ENCODE peak calls at places on chromosomes 1 and 21, in eight cellular contexts. One of them, this sample, is unnamed.
A peak's percentile ranks its signal among the peaks of the same experiment; 100 is the strongest.

GRCh38 chr1:220843481-220844011 is 35.7 kb upstream of the HLX start:
- DNase-seq in heart left ventricle: peak; percentile 86
- DNase-seq in stomach: no peak
- DNase-seq in prostate gland: no peak
- DNase-seq in esophagus squamous epithelium: no peak
- DNase-seq in HepG2: no peak
- DNase-seq in upper lobe of left lung: no peak
- DNase-seq in K562: no peak
- DNase-seq in this sample: peak; percentile 9

GRCh38 chr1:202959276-202959620 is 1.1 kb upstream of the ADIPOR1 start:
- DNase-seq in heart left ventricle: no peak
- DNase-seq in stomach: no peak
- DNase-seq in prostate gland: no peak
- DNase-seq in esophagus squamous epithelium: no peak
- DNase-seq in HepG2: peak; percentile 74
- DNase-seq in upper lobe of left lung: no peak
- DNase-seq in K562: peak; percentile 27
- DNase-seq in this sample: no peak

GRCh38 chr1:39150779-39151178 is 53.7 kb upstream of the MACF1 start:
- DNase-seq in heart left ventricle: no peak
- DNase-seq in stomach: no peak
- DNase-seq in prostate gland: peak; percentile 15
- DNase-seq in esophagus squamous epithelium: no peak
- DNase-seq in HepG2: no peak
- DNase-seq in upper lobe of left lung: no peak
- DNase-seq in K562: no peak
- DNase-seq in this sample: no peak

GRCh38 chr1:115546846-115547245 is 94.9 kb upstream of the VANGL1 start:
- DNase-seq in heart left ventricle: no peak
- DNase-seq in stomach: no peak
- DNase-seq in prostate gland: no peak
- DNase-seq in esophagus squamous epithelium: no peak
- DNase-seq in HepG2: no peak
- DNase-seq in upper lobe of left lung: no peak
- DNase-seq in K562: no peak
- DNase-seq in this sample: no peak

GRCh38 chr1:181618559-181618958 is 135.2 kb downstream of the CACNA1E start:
- DNase-seq in heart left ventricle: no peak
- DNase-seq in stomach: no peak
- DNase-seq in prostate gland: no peak
- DNase-seq in esophagus squamous epithelium: no peak
- DNase-seq in HepG2: peak; percentile 5
- DNase-seq in upper lobe of left lung: no peak
- DNase-seq in K562: no peak
- DNase-seq in this sample: no peak

GRCh38 chr1:97334454-97334853 is 586.4 kb downstream of the DPYD start:
- DNase-seq in heart left ventricle: no peak
- DNase-seq in stomach: no peak
- DNase-seq in prostate gland: no peak
- DNase-seq in esophagus squamous epithelium: no peak
- DNase-seq in HepG2: no peak
- DNase-seq in upper lobe of left lung: no peak
- DNase-seq in K562: no peak
- DNase-seq in this sample: no peak

GRCh38 chr21:37060296-37060695 is 12.6 kb downstream of the PIGP start:
- DNase-seq in heart left ventricle: no peak
- DNase-seq in stomach: peak; percentile 40
- DNase-seq in prostate gland: no peak
- DNase-seq in esophagus squamous epithelium: no peak
- DNase-seq in HepG2: peak; percentile 89
- DNase-seq in upper lobe of left lung: no peak
- DNase-seq in K562: no peak
- DNase-seq in this sample: peak; percentile 64

GRCh38 chr21:29072873-29073221 is 601 bp downstream of the CCT8 start:
- DNase-seq in heart left ventricle: no peak
- DNase-seq in stomach: no peak
- DNase-seq in prostate gland: no peak
- DNase-seq in esophagus squamous epithelium: no peak
- DNase-seq in HepG2: peak; percentile 25
- DNase-seq in upper lobe of left lung: no peak
- DNase-seq in K562: no peak
- DNase-seq in this sample: no peak

GRCh38 chr1:26529655-26530539 is at the start of gene RPS6KA1:
- DNase-seq in heart left ventricle: peak; percentile 51
- DNase-seq in stomach: peak; percentile 75
- DNase-seq in prostate gland: peak; percentile 75
- DNase-seq in esophagus squamous epithelium: no peak
- DNase-seq in HepG2: peak; percentile 38
- DNase-seq in upper lobe of left lung: peak; percentile 95
- DNase-seq in K562: peak; percentile 99
- DNase-seq in this sample: peak; percentile 64
- TF ChIP-seq POLR2A in heart left ventricle: peak; percentile 27
- TF ChIP-seq POLR2A in stomach: no peak
- TF ChIP-seq POLR2A in prostate gland: peak; percentile 85
- TF ChIP-seq POLR2A in esophagus squamous epithelium: no peak
- TF ChIP-seq POLR2A in HepG2: peak; percentile 72
- TF ChIP-seq POLR2A in upper lobe of left lung: peak; percentile 84
- TF ChIP-seq POLR2A in K562: no peak
- TF ChIP-seq POLR2A in this sample: peak; percentile 65

GRCh38 chr1:173856903-173857302 is 10.9 kb downstream of the GAS5 start:
- DNase-seq in heart left ventricle: no peak
- DNase-seq in stomach: no peak
- DNase-seq in prostate gland: no peak
- DNase-seq in esophagus squamous epithelium: no peak
- DNase-seq in HepG2: no peak
- DNase-seq in upper lobe of left lung: no peak
- DNase-seq in K562: no peak
- DNase-seq in this sample: no peak
- H3K36me3 ChIP-seq in heart left ventricle: peaks cover 93% of the 10 kb centered on the region
- H3K36me3 ChIP-seq in stomach: peaks cover 98% of the 10 kb centered on the region
- H3K36me3 ChIP-seq in prostate gland: no peaks in the 10 kb centered on the region
- H3K36me3 ChIP-seq in esophagus squamous epithelium: peaks cover 92% of the 10 kb centered on the region
- H3K36me3 ChIP-seq in HepG2: peaks cover 11% of the 10 kb centered on the region
- H3K36me3 ChIP-seq in upper lobe of left lung: peaks cover 77% of the 10 kb centered on the region
- H3K36me3 ChIP-seq in K562: peaks cover 72% of the 10 kb centered on the region
- H3K36me3 ChIP-seq in this sample: no peaks in the 10 kb centered on the region

GRCh38 chr1:14891991-14892390 is 261.6 kb upstream of the TMEM51 start:
- DNase-seq in heart left ventricle: no peak
- DNase-seq in stomach: no peak
- DNase-seq in prostate gland: no peak
- DNase-seq in esophagus squamous epithelium: no peak
- DNase-seq in HepG2: no peak
- DNase-seq in upper lobe of left lung: no peak
- DNase-seq in K562: no peak
- DNase-seq in this sample: peak; percentile 72
- H3K27me3 ChIP-seq in heart left ventricle: peaks cover 5% of the 10 kb centered on the region
- H3K27me3 ChIP-seq in stomach: no peaks in the 10 kb centered on the region
- H3K27me3 ChIP-seq in prostate gland: peaks cover 3% of the 10 kb centered on the region
- H3K27me3 ChIP-seq in esophagus squamous epithelium: no peaks in the 10 kb centered on the region
- H3K27me3 ChIP-seq in HepG2: peaks cover 60% of the 10 kb centered on the region
- H3K27me3 ChIP-seq in upper lobe of left lung: no peaks in the 10 kb centered on the region
- H3K27me3 ChIP-seq in K562: peaks cover 51% of the 10 kb centered on the region
- H3K27me3 ChIP-seq in this sample: no peaks in the 10 kb centered on the region

GRCh38 chr1:166838766-166839599 is at the start of gene POGK:
- DNase-seq in heart left ventricle: peak; percentile 94
- DNase-seq in stomach: peak; percentile 89
- DNase-seq in prostate gland: peak; percentile 90
- DNase-seq in esophagus squamous epithelium: peak; percentile 37
- DNase-seq in HepG2: peak; percentile 78
- DNase-seq in upper lobe of left lung: peak; percentile 97
- DNase-seq in K562: peak; percentile 95
- DNase-seq in this sample: peak; percentile 91
- TF ChIP-seq POLR2A in heart left ventricle: peak; percentile 81
- TF ChIP-seq POLR2A in stomach: no peak
- TF ChIP-seq POLR2A in prostate gland: peak; percentile 76
- TF ChIP-seq POLR2A in esophagus squamous epithelium: no peak
- TF ChIP-seq POLR2A in HepG2: peak; percentile 78
- TF ChIP-seq POLR2A in upper lobe of left lung: peak; percentile 89
- TF ChIP-seq POLR2A in K562: peak; percentile 90
- TF ChIP-seq POLR2A in this sample: peak; percentile 82

DNA sequence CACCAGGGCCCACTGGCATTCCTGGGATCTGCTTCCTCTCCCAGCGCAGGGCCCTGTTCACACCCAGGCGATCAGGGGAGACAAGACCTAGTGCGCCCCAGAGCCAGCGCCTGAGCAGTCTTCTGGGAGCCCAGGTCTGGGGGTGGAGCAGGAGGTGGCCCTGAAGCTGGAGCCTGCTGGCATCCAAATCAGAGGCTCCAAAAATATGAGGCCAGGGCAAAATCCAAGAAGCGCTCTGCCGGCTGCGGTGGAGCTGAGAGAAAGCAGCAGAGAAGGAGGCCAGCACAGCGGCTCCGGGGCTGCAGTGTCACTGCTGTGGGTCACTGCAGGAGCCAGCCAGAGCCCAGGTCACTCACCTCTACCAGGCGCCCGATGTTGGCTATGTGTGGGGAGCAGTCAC is 32.7 kb downstream of the SLC66A1 start:
- DNase-seq in heart left ventricle: no peak
- DNase-seq in stomach: no peak
- DNase-seq in prostate gland: no peak
- DNase-seq in esophagus squamous epithelium: no peak
- DNase-seq in HepG2: no peak
- DNase-seq in upper lobe of left lung: no peak
- DNase-seq in K562: no peak
- DNase-seq in this sample: no peak
- H3K36me3 ChIP-seq in heart left ventricle: peaks cover 66% of the 10 kb centered on the region
- H3K36me3 ChIP-seq in stomach: peaks cover 70% of the 10 kb centered on the region
- H3K36me3 ChIP-seq in prostate gland: no peaks in the 10 kb centered on the region
- H3K36me3 ChIP-seq in esophagus squamous epithelium: peaks cover 77% of the 10 kb centered on the region
- H3K36me3 ChIP-seq in HepG2: peaks cover 31% of the 10 kb centered on the region
- H3K36me3 ChIP-seq in upper lobe of left lung: peaks cover 80% of the 10 kb centered on the region
- H3K36me3 ChIP-seq in K562: peaks cover 45% of the 10 kb centered on the region
- H3K36me3 ChIP-seq in this sample: peaks cover 5% of the 10 kb centered on the region

GRCh38 chr1:17125756-17126237 is 6.5 kb upstream of the PADI2 start:
- DNase-seq in heart left ventricle: peak; percentile 81
- DNase-seq in stomach: peak; percentile 91
- DNase-seq in prostate gland: peak; percentile 84
- DNase-seq in esophagus squamous epithelium: peak; percentile 12
- DNase-seq in HepG2: peak; percentile 66
- DNase-seq in upper lobe of left lung: peak; percentile 94
- DNase-seq in K562: peak; percentile 92
- DNase-seq in this sample: peak; percentile 94
- H3K27me3 ChIP-seq in heart left ventricle: no peaks in the 10 kb centered on the region
- H3K27me3 ChIP-seq in stomach: no peaks in the 10 kb centered on the region
- H3K27me3 ChIP-seq in prostate gland: no peaks in the 10 kb centered on the region
- H3K27me3 ChIP-seq in esophagus squamous epithelium: no peaks in the 10 kb centered on the region
- H3K27me3 ChIP-seq in HepG2: peaks cover 4% of the 10 kb centered on the region
- H3K27me3 ChIP-seq in upper lobe of left lung: no peaks in the 10 kb centered on the region
- H3K27me3 ChIP-seq in K562: peaks cover 35% of the 10 kb centered on the region
- H3K27me3 ChIP-seq in this sample: no peaks in the 10 kb centered on the region